ENCODE peak calls at places on chromosome 1, in four cellular contexts. P is NCI-H524, V is caudate nucleus, E is ecto neural progenitor cell. X is an unnamed sample.

GRCh38 chr1:184753608-184754478 is 815 bp downstream of the EDEM3 start:
- DNase-seq in P (peak), V (peak), E (no peak), X (peak)

GRCh38 chr1:43879414-43879813 is 54.2 kb upstream of the ARTN start:
- DNase-seq in P (no peak), V (no peak), E (no peak), X (no peak)

GRCh38 chr1:17314491-17314971 is 6.5 kb downstream of the PADI4 start:
- DNase-seq in P (peak), V (no peak), E (no peak), X (no peak)

GRCh38 chr1:210857724-210858123 is 276.2 kb downstream of the KCNH1 start:
- DNase-seq in P (no peak), V (no peak), E (no peak), X (no peak)

GRCh38 chr1:8955367-8955766 is 9.7 kb downstream of the CA6 start:
- DNase-seq in P (no peak), V (no peak), E (no peak), X (no peak)

GRCh38 chr1:84899969-84900368 is 7.0 kb upstream of the LPAR3 start:
- DNase-seq in P (no peak), V (no peak), E (no peak), X (no peak)

GRCh38 chr1:155640367-155640766 is 30.3 kb downstream of the MSTO1 start:
- DNase-seq in P (no peak), V (no peak), E (no peak), X (no peak)

GRCh38 chr1:26154750-26155149 is 4.1 kb upstream of the FAM110D start:
- DNase-seq in P (no peak), V (no peak), E (peak), X (no peak)

GRCh38 chr1:216306830-216307229 is 116.4 kb downstream of the USH2A start:
- DNase-seq in P (no peak), V (no peak), E (no peak), X (no peak)

GRCh38 chr1:41330588-41331545 is 30.4 kb upstream of the FOXO6 start:
- DNase-seq in P (peak), V (no peak), E (peak), X (no peak)